ENCODE peak calls at places on chromosomes 11 and 22, in ten cellular contexts. R is DND-41, J is BE2C, P is SK-N-SH, H is tibial artery, Z is neuronal stem cell, Q is pancreas, A is HCT116, U is A549, D is adrenal gland. S is an unnamed sample. For H3K4me1, the result is how much of the 10 kb centered on the place peaks cover.

GRCh38 chr11:45102810-45103621 is 43.4 kb upstream of the PRDM11 start:
- DNase-seq in R (peak), J (peak), P (peak), H (no peak), Z (peak), Q (peak), A (peak), U (peak), D (peak), S (peak)

GRCh38 chr22:19658967-19659804 is 55.1 kb upstream of the SEPTIN5 start:
- DNase-seq in R (no peak), J (no peak), P (no peak), H (no peak), Z (no peak), Q (no peak), A (no peak), U (no peak), D (no peak), S (no peak)

GRCh38 chr22:19105867-19106802 is 16.1 kb downstream of the DGCR2 start:
- DNase-seq in R (no peak), J (peak), P (peak), H (peak), Z (no peak), Q (no peak), A (no peak), U (no peak), D (no peak), S (no peak)

GRCh38 chr22:39559456-39560105 is 11.0 kb upstream of the CACNA1I start:
- DNase-seq in R (no peak), J (peak), P (peak), H (no peak), Z (no peak), Q (no peak), A (no peak), U (no peak), D (no peak), S (peak)

GRCh38 chr11:79160786-79161403 is 279.9 kb downstream of the TENM4 start:
- DNase-seq in R (no peak), J (no peak), P (no peak), H (no peak), Z (no peak), Q (no peak), A (no peak), U (no peak), D (no peak), S (peak)

GRCh38 chr11:64078294-64078693 is 42.6 kb downstream of the FLRT1 start:
- DNase-seq in R (no peak), J (peak), P (peak), H (no peak), Z (no peak), Q (no peak), A (no peak), U (no peak), D (no peak), S (no peak)

GRCh38 chr11:68839953-68840641 is 1.6 kb downstream of the CPT1A start:
- DNase-seq in R (peak), J (peak), P (no peak), H (no peak), Z (no peak), Q (no peak), A (no peak), U (no peak), D (no peak), S (no peak)

GRCh38 chr11:46363031-46363407 is 15.8 kb downstream of the DGKZ start:
- DNase-seq in R (no peak), J (peak), P (peak), H (peak), Z (no peak), Q (no peak), A (no peak), U (peak), D (peak), S (no peak)

GRCh38 chr11:134476435-134477021 is 64.5 kb upstream of the B3GAT1 start:
- DNase-seq in R (peak), J (no peak), P (no peak), H (no peak), Z (peak), Q (no peak), A (no peak), U (no peak), D (no peak), S (peak)

GRCh38 chr22:50032109-50032871 is 19.7 kb upstream of the IL17REL start:
- DNase-seq in R (no peak), J (peak), P (peak), H (peak), Z (no peak), Q (no peak), A (no peak), U (no peak), D (no peak), S (peak)

GRCh38 chr11:122322369-122322768 is 206.4 kb upstream of the BLID start:
- DNase-seq in R (no peak), J (no peak), P (no peak), H (no peak), Z (no peak), Q (no peak), A (no peak), U (no peak), D (no peak), S (no peak)

GRCh38 chr11:13384837-13385417 is 78.1 kb downstream of the BTBD10 start:
- DNase-seq in R (peak), J (peak), P (peak), H (no peak), Z (peak), Q (no peak), A (peak), U (peak), D (no peak), S (peak)

GRCh38 chr11:117232022-117232878 is at the start of the genes PCSK7 and RNF214:
- DNase-seq in R (peak), J (peak), P (peak), H (peak), Z (peak), Q (peak), A (no peak), U (peak), D (peak), S (peak)
- H3K4me1 ChIP-seq in R (under half), J (under half), P (under half), H (under half), Z (under half), Q (under half), A (under half), U (under half), D (under half), S (under half)

DNA sequence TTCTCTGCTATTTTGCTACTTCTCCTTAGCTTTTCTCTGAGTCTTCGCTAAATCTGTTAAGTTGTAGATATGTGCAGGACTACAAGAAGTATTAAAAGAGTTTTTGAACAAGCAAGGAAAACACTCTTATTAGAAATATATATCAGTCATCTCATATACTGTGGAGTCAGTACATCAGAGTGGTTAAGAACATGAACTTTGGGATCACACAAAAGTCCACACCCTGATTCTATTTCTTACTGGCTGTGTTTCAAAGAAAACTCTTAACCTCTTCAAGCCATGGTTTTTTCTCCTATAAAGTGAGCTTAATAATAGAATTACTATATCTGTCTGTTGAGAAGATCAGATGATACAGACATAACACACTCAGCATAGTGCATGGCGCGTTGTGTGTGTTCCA is 29.5 kb downstream of the MMP13 start:
- DNase-seq in R (no peak), J (no peak), P (no peak), H (no peak), Z (no peak), Q (no peak), A (no peak), U (no peak), D (no peak), S (no peak)
- H3K4me1 ChIP-seq in R (under half), J (under half), P (under half), H (under half), Z (under half), Q (under half), A (under half), U (under half), D (under half), S (under half)

GRCh38 chr11:8722809-8723208 is 40.2 kb downstream of the RPL27A start:
- DNase-seq in R (no peak), J (no peak), P (no peak), H (no peak), Z (no peak), Q (peak), A (no peak), U (no peak), D (no peak), S (no peak)
- H3K4me1 ChIP-seq in R (under half), J (under half), P (half or more), H (half or more), Z (under half), Q (under half), A (half or more), U (under half), D (half or more), S (half or more)

GRCh38 chr22:23791737-23792645 is 5.2 kb downstream of the SMARCB1 start:
- DNase-seq in R (no peak), J (no peak), P (peak), H (no peak), Z (no peak), Q (peak), A (no peak), U (no peak), D (no peak), S (no peak)
- H3K4me1 ChIP-seq in R (under half), J (under half), P (under half), H (under half), Z (under half), Q (under half), A (under half), U (under half), D (under half), S (under half)

GRCh38 chr11:26948881-26949280 is 45.0 kb upstream of the FIBIN start:
- DNase-seq in R (no peak), J (no peak), P (no peak), H (no peak), Z (no peak), Q (no peak), A (no peak), U (no peak), D (no peak), S (no peak)

GRCh38 chr11:26947379-26947844 is 46.5 kb upstream of the FIBIN start:
- DNase-seq in R (no peak), J (no peak), P (no peak), H (peak), Z (no peak), Q (no peak), A (no peak), U (peak), D (peak), S (peak)

GRCh38 chr11:26944866-26945664 is 48.8 kb upstream of the FIBIN start:
- DNase-seq in R (no peak), J (no peak), P (no peak), H (no peak), Z (no peak), Q (no peak), A (no peak), U (no peak), D (no peak), S (no peak)

GRCh38 chr11:26947904-26948639 is 45.8 kb upstream of the FIBIN start:
- DNase-seq in R (no peak), J (no peak), P (no peak), H (no peak), Z (no peak), Q (no peak), A (no peak), U (no peak), D (no peak), S (no peak)

DNA sequence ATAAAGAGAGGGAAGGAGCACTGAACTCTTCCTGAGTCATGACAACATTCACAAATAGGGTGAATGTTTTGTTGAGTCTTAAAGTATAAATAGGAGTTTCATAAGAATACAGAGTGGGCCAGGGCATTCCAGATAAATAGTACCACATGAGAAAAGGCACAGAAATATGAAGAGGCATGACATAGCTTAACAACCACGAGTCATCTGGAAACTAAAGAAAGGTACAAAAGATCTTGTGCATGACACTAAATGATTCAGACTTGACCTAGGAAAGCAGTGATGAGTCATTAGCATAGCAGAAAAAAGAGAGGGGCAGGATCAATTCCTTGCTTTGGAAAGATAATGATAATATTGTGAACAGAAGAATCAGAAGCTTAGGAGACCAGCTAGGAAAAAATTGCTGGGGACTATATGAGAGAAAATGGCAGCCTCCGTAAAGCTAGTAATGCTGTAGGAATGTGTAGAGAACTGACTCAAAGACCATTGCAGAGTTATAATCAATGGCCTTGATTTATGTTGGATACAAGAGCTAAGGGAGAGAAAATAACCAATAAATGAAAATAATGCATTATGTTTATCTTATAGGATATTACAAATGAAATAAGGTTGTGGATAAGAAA is 47.6 kb upstream of the FIBIN start:
- DNase-seq in R (no peak), J (no peak), P (no peak), H (no peak), Z (no peak), Q (no peak), A (no peak), U (no peak), D (no peak), S (no peak)
- H3K4me1 ChIP-seq in R (under half), J (under half), P (under half), H (under half), Z (under half), Q (under half), A (under half), U (under half), D (under half), S (half or more)

GRCh38 chr11:76208438-76208828 is 2.1 kb upstream of the WNT11 start:
- DNase-seq in R (no peak), J (no peak), P (no peak), H (no peak), Z (no peak), Q (no peak), A (no peak), U (no peak), D (no peak), S (peak)

GRCh38 chr11:76207642-76208378 is 1.5 kb upstream of the WNT11 start:
- DNase-seq in R (peak), J (peak), P (peak), H (peak), Z (peak), Q (peak), A (peak), U (peak), D (peak), S (peak)

GRCh38 chr11:76209956-76210885 is 3.9 kb upstream of the WNT11 start:
- DNase-seq in R (no peak), J (peak), P (peak), H (peak), Z (peak), Q (peak), A (no peak), U (peak), D (peak), S (peak)

GRCh38 chr11:76209671-76209955 is 3.3 kb upstream of the WNT11 start:
- DNase-seq in R (no peak), J (no peak), P (peak), H (no peak), Z (no peak), Q (no peak), A (no peak), U (no peak), D (no peak), S (no peak)

GRCh38 chr11:76208829-76209670 is 2.7 kb upstream of the WNT11 start:
- DNase-seq in R (peak), J (peak), P (peak), H (peak), Z (peak), Q (peak), A (no peak), U (peak), D (peak), S (peak)
- H3K4me1 ChIP-seq in R (under half), J (under half), P (under half), H (half or more), Z (under half), Q (under half), A (under half), U (under half), D (under half), S (under half)